ENCODE peak calls at places on chromosomes 5 and 9, in nine cellular contexts. O is HFFc6, T is fibroblast of mammary gland, B is foreskin fibroblast, E is thyroid gland, H is HCT116, K is omental fat pad, S is body of pancreas, N is activated B cell treated with CpG ODN at 0.5 μM for 24 hours. Q is an unnamed sample.

GRCh38 chr9:115211413-115212204 is 93.7 kb upstream of the TNC start:
- DNase-seq in H (no peak), K (no peak), O (peak), B (peak), S (no peak), E (no peak), T (peak), N (no peak), Q (no peak)

GRCh38 chr9:127138444-127138843 is 16.0 kb upstream of the ANGPTL2 start:
- DNase-seq in B (no peak), E (no peak), N (no peak), O (no peak), K (no peak), H (no peak), S (no peak), T (no peak), Q (no peak)

GRCh38 chr9:16828335-16829281 is 41.9 kb downstream of the BNC2 start:
- DNase-seq in H (no peak), T (peak), B (peak), O (peak), N (no peak), S (peak), E (peak), K (no peak), Q (peak)

GRCh38 chr5:73299017-73299630 is 126.1 kb downstream of the TMEM174 start:
- DNase-seq in N (no peak), K (no peak), B (peak), H (no peak), S (no peak), T (no peak), E (no peak), O (no peak), Q (no peak)

GRCh38 chr5:111781200-111781599 is 24.2 kb upstream of the NREP start:
- DNase-seq in K (no peak), S (peak), B (no peak), T (peak), H (no peak), N (no peak), O (no peak), E (peak), Q (peak)

GRCh38 chr9:69645488-69645887 is 26.7 kb downstream of the APBA1 start:
- DNase-seq in E (peak), S (peak), B (no peak), N (no peak), K (no peak), T (no peak), O (no peak), H (peak), Q (peak)

GRCh38 chr5:28523887-28524637 is 1485.7 kb upstream of the CDH9 start:
- DNase-seq in K (no peak), O (no peak), B (peak), H (no peak), N (no peak), T (peak), S (no peak), E (no peak), Q (no peak)

GRCh38 chr9:38681747-38682227 is 38.1 kb downstream of the FAM240B start:
- DNase-seq in T (peak), E (no peak), B (peak), H (no peak), K (no peak), N (no peak), S (no peak), O (peak), Q (no peak)

GRCh38 chr5:10904862-10905432 is 143.9 kb upstream of the DAP start:
- DNase-seq in H (no peak), E (no peak), N (no peak), K (no peak), T (no peak), O (no peak), B (no peak), S (no peak), Q (no peak)

GRCh38 chr9:133513214-133514088 is 11.3 kb downstream of the MYMK start:
- DNase-seq in H (no peak), O (no peak), B (no peak), K (no peak), E (no peak), N (no peak), T (no peak), S (peak), Q (no peak)

GRCh38 chr5:150154618-150155134 is 969 bp downstream of the PDGFRB start:
- DNase-seq in K (no peak), N (no peak), O (no peak), S (no peak), H (no peak), B (peak), T (no peak), E (no peak), Q (no peak)

GRCh38 chr5:127959152-127959764 is 124.3 kb upstream of the SLC12A2 start:
- DNase-seq in S (peak), N (no peak), H (peak), B (peak), T (peak), K (no peak), O (peak), E (peak), Q (no peak)

GRCh38 chr9:83234541-83234940 is 171.6 kb upstream of the RASEF start:
- DNase-seq in N (no peak), S (no peak), T (peak), O (no peak), B (no peak), K (no peak), H (no peak), E (no peak), Q (no peak)

GRCh38 chr5:93428868-93429267 is 152.2 kb downstream of the NR2F1-AS1 start:
- DNase-seq in H (no peak), T (no peak), S (no peak), E (no peak), N (no peak), B (peak), O (peak), K (no peak), Q (no peak)

GRCh38 chr5:66171349-66172344 is 27.5 kb downstream of the SREK1 start:
- DNase-seq in N (no peak), S (peak), E (peak), O (peak), B (peak), T (peak), K (no peak), H (no peak), Q (no peak)

GRCh38 chr9:91720746-91721705 is 229.0 kb downstream of the ROR2 start:
- DNase-seq in S (no peak), N (no peak), K (no peak), E (no peak), O (no peak), B (no peak), H (no peak), T (no peak), Q (peak)

GRCh38 chr5:90853759-90854515 is 295.3 kb downstream of the ADGRV1 start:
- DNase-seq in T (no peak), H (no peak), K (no peak), N (no peak), S (no peak), B (no peak), O (no peak), E (peak), Q (no peak)

GRCh38 chr9:136511670-136512592 is 29.1 kb upstream of the SEC16A start:
- DNase-seq in O (no peak), S (no peak), K (no peak), B (no peak), E (peak), T (no peak), N (no peak), H (no peak), Q (peak)

GRCh38 chr9:103397868-103398600 is 402.9 kb downstream of the CYLC2 start:
- DNase-seq in T (peak), N (no peak), H (peak), B (no peak), K (no peak), S (peak), O (peak), E (peak), Q (no peak)

GRCh38 chr5:170755679-170756456 is 27.7 kb upstream of the GABRP start:
- DNase-seq in O (no peak), E (peak), B (peak), T (no peak), S (peak), H (no peak), N (no peak), K (no peak), Q (no peak)

GRCh38 chr9:108707120-108707519 is 148.7 kb downstream of the ACTL7B start:
- DNase-seq in S (no peak), K (no peak), T (no peak), N (no peak), B (no peak), O (no peak), H (no peak), E (no peak), Q (no peak)

GRCh38 chr9:108708448-108708847 is 147.3 kb downstream of the ACTL7B start:
- DNase-seq in S (no peak), K (no peak), H (no peak), T (no peak), E (no peak), N (no peak), B (no peak), O (no peak), Q (no peak)

GRCh38 chr9:108709126-108709525 is 146.7 kb downstream of the ACTL7B start:
- DNase-seq in N (no peak), E (no peak), O (no peak), H (no peak), S (no peak), B (no peak), K (no peak), T (no peak), Q (no peak)

GRCh38 chr9:108710424-108710823 is 145.4 kb downstream of the ACTL7B start:
- DNase-seq in T (no peak), O (no peak), N (no peak), E (no peak), B (no peak), K (no peak), S (no peak), H (no peak), Q (no peak)

DNA sequence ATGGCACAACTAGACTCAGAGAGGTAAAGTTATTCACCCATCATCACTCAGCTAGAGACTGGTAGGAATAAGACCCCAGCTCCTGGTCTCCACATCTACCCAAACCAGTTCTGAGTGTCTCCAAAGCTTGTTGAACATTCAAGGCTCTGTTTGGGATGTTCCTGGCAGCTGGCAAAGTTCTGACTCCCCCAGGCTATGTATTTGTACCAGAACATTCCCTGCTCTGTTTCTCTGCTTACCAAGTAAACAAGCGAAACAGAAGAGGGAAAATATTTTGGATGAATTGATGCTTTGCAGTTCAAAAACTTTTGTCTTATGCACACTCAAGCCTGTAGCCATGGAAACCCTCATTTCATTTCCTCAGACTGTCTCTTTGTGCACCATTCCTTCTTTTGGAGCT is 145.9 kb downstream of the ACTL7B start:
- DNase-seq in E (no peak), B (no peak), S (no peak), O (no peak), N (no peak), T (no peak), K (no peak), H (no peak), Q (no peak)
- TF ChIP-seq CTCF in E (no peak), B (no peak), S (no peak), O (no peak), N (no peak), T (no peak), K (no peak), H (no peak), Q (no peak)

GRCh38 chr5:116573279-116573616 is 1.4 kb downstream of the SEMA6A start:
- DNase-seq in K (no peak), T (no peak), B (peak), E (peak), O (no peak), N (no peak), H (no peak), S (peak), Q (no peak)

GRCh38 chr5:116574682-116575634 is at the start of gene SEMA6A:
- DNase-seq in K (peak), H (peak), E (peak), T (peak), B (peak), O (peak), N (peak), S (peak), Q (peak)

GRCh38 chr5:116575635-116576042 is 1.0 kb upstream of the SEMA6A start:
- DNase-seq in T (no peak), H (no peak), N (no peak), E (peak), B (no peak), S (peak), O (no peak), K (no peak), Q (no peak)

GRCh38 chr5:116572375-116573278 is 2.0 kb downstream of the SEMA6A start:
- DNase-seq in H (no peak), B (peak), E (peak), T (no peak), S (peak), O (no peak), K (no peak), N (no peak), Q (peak)

GRCh38 chr5:116573617-116574431 is 799 bp downstream of the SEMA6A start:
- DNase-seq in O (no peak), K (no peak), E (peak), N (no peak), T (no peak), H (no peak), B (peak), S (peak), Q (no peak)
- TF ChIP-seq CTCF in O (no peak), K (no peak), E (no peak), N (no peak), T (no peak), H (no peak), B (no peak), S (no peak), Q (no peak)

GRCh38 chr5:62780888-62781287 is 202.3 kb downstream of the LRRC70 start:
- DNase-seq in O (no peak), K (no peak), H (no peak), B (no peak), T (no peak), S (no peak), E (no peak), N (no peak), Q (no peak)
- TF ChIP-seq CTCF in O (no peak), K (no peak), H (no peak), B (no peak), T (no peak), S (no peak), E (no peak), N (no peak), Q (no peak)

DNA sequence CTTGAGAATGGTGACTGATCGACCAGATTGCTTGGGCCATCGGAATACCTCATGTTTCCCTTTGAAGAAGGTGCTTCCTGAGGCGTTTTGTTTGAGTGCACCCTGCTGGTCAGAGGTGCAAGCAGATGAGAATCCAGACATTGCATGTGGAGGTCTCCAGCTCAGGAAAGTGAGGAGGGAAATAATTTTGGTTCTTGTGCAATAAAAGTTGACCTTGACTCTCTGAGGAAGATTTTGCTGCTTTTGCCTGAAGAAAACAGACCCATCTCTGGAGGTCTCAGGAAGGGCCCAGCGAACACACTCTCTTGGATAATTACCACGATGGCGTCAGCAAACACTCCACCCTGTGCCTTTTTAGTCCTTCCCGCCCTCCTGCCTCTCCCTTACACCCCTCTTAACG is 69.7 kb downstream of the GRAMD2B start:
- DNase-seq in S (no peak), N (no peak), E (no peak), O (no peak), B (peak), K (no peak), T (peak), H (no peak), Q (no peak)
- TF ChIP-seq CTCF in S (no peak), N (no peak), E (no peak), O (peak), B (no peak), K (no peak), T (peak), H (peak), Q (no peak)

DNA sequence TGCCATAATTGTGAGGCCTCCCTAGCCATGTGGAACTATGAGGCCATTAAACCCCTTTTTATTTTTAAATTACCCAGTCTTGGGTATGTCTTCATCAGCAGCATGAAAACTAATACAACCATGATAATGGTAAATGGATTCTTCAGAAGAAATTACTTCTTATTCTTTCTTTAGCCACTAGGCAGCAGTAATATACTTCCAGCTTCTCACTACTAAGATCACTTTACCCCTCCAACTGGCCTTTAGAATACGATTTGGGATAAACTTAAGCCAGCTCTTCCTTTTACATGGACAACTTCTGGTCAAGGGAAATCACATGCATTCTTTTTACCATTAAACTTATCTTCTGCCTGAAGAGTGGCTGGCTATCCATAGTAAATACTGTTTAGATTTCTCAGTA is 355.4 kb downstream of the MAN2A1 start:
- DNase-seq in O (no peak), H (no peak), E (no peak), B (peak), S (no peak), T (peak), N (no peak), K (no peak), Q (no peak)
- TF ChIP-seq CTCF in O (no peak), H (no peak), E (no peak), B (peak), S (no peak), T (peak), N (no peak), K (no peak), Q (no peak)

DNA sequence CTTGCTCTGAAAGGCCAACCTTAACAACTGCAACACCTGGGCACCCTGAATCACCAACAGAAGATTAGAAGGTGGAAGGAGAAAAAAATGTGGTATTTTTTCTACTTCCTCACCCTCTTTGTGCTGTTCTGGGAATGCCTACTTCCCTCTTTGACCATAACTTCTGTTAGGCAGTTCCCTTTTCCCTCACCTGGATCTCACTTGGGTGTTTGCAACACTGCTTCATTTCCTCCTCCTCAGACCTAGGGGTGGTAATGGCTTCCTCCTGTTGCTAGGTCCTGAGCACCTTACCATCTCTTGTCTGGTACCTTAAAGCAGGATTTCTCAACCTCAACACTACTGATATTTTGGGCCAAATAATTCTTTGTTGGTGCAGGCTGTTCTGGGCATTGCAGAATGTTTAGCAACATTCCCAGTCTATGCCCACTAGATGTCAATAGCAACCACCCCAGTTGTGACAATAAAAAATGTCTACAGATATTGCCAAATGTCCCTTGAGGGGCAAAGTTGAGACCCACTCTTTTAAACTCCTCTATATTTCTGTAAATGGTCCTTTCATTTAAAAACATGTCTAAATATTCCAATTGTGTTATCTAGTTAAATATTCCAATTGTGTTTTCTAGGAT is 300.0 kb upstream of the VLDLR start:
- DNase-seq in K (no peak), O (no peak), S (no peak), N (no peak), E (no peak), B (peak), H (no peak), T (no peak), Q (no peak)
- TF ChIP-seq CTCF in K (no peak), O (peak), S (no peak), N (no peak), E (no peak), B (no peak), H (peak), T (no peak), Q (no peak)

Q was measured in lower leg skin.